ENCODE peak calls at places on chromosomes 3 and 15, in four cellular contexts. One of them, this sample, is unnamed.

GRCh38 chr3:100740207-100740606 is 30.9 kb downstream of the TFG start:
- DNase-seq in foreskin fibroblast: no peak
- DNase-seq in neural crest cell: no peak
- DNase-seq in HTR-8/SVneo: no peak
- DNase-seq in this sample: no peak

GRCh38 chr3:152524198-152525140 is 255.7 kb downstream of the MBNL1 start:
- DNase-seq in HTR-8/SVneo: peak
- DNase-seq in foreskin fibroblast: peak
- DNase-seq in neural crest cell: peak
- DNase-seq in this sample: no peak

GRCh38 chr15:93029613-93030429 is 59.2 kb downstream of the RGMA start:
- DNase-seq in foreskin fibroblast: peak
- DNase-seq in neural crest cell: no peak
- DNase-seq in HTR-8/SVneo: no peak
- DNase-seq in this sample: no peak

GRCh38 chr3:169596126-169596525 is 67.4 kb downstream of the MECOM start:
- DNase-seq in foreskin fibroblast: no peak
- DNase-seq in neural crest cell: no peak
- DNase-seq in HTR-8/SVneo: no peak
- DNase-seq in this sample: no peak

GRCh38 chr3:106773795-106774194 is 603.4 kb upstream of the CCDC54 start:
- DNase-seq in neural crest cell: no peak
- DNase-seq in foreskin fibroblast: no peak
- DNase-seq in HTR-8/SVneo: no peak
- DNase-seq in this sample: no peak

GRCh38 chr3:128488995-128489859 is 3.8 kb downstream of the GATA2 start:
- DNase-seq in foreskin fibroblast: no peak
- DNase-seq in neural crest cell: no peak
- DNase-seq in HTR-8/SVneo: peak
- DNase-seq in this sample: no peak

GRCh38 chr15:55222588-55222987 is 25.8 kb upstream of the RSL24D1 start:
- DNase-seq in foreskin fibroblast: no peak
- DNase-seq in HTR-8/SVneo: no peak
- DNase-seq in neural crest cell: no peak
- DNase-seq in this sample: no peak

GRCh38 chr3:138418556-138419206 is 15.7 kb upstream of the ESYT3 start:
- DNase-seq in foreskin fibroblast: no peak
- DNase-seq in neural crest cell: no peak
- DNase-seq in HTR-8/SVneo: no peak
- DNase-seq in this sample: no peak

GRCh38 chr3:183475019-183475418 is 46.6 kb upstream of the MCF2L2 start:
- DNase-seq in foreskin fibroblast: no peak
- DNase-seq in neural crest cell: no peak
- DNase-seq in HTR-8/SVneo: no peak
- DNase-seq in this sample: no peak

GRCh38 chr3:110526732-110527727 is 544.6 kb upstream of the NECTIN3 start:
- DNase-seq in foreskin fibroblast: peak
- DNase-seq in neural crest cell: no peak
- DNase-seq in HTR-8/SVneo: peak
- DNase-seq in this sample: peak

GRCh38 chr3:50472958-50473357 is 30.5 kb downstream of the CACNA2D2 start:
- DNase-seq in neural crest cell: no peak
- DNase-seq in foreskin fibroblast: no peak
- DNase-seq in HTR-8/SVneo: no peak
- DNase-seq in this sample: no peak

GRCh38 chr3:69250014-69250413 is 127.6 kb upstream of the LMOD3 start:
- DNase-seq in foreskin fibroblast: no peak
- DNase-seq in neural crest cell: peak
- DNase-seq in HTR-8/SVneo: no peak
- DNase-seq in this sample: peak

GRCh38 chr3:39164414-39164813 is 11.0 kb upstream of the CSRNP1 start:
- DNase-seq in foreskin fibroblast: no peak
- DNase-seq in HTR-8/SVneo: no peak
- DNase-seq in neural crest cell: no peak
- DNase-seq in this sample: no peak

GRCh38 chr15:92521624-92522008 is 127.9 kb downstream of the ST8SIA2 start:
- DNase-seq in foreskin fibroblast: no peak
- DNase-seq in neural crest cell: peak
- DNase-seq in HTR-8/SVneo: peak
- DNase-seq in this sample: no peak

GRCh38 chr3:39132096-39133092 is 21.0 kb downstream of the CSRNP1 start:
- DNase-seq in foreskin fibroblast: no peak
- DNase-seq in neural crest cell: no peak
- DNase-seq in HTR-8/SVneo: no peak
- DNase-seq in this sample: no peak

GRCh38 chr3:183085634-183086390 is 13.5 kb downstream of the MCCC1 start:
- DNase-seq in foreskin fibroblast: no peak
- DNase-seq in HTR-8/SVneo: peak
- DNase-seq in neural crest cell: peak
- DNase-seq in this sample: no peak

GRCh38 chr3:72627276-72627675 is 221.0 kb downstream of the SHQ1 start:
- DNase-seq in HTR-8/SVneo: no peak
- DNase-seq in neural crest cell: no peak
- DNase-seq in foreskin fibroblast: no peak
- DNase-seq in this sample: no peak

GRCh38 chr15:74802862-74803447 is 9.7 kb upstream of the LMAN1L start:
- DNase-seq in neural crest cell: no peak
- DNase-seq in foreskin fibroblast: no peak
- DNase-seq in HTR-8/SVneo: no peak
- DNase-seq in this sample: no peak

GRCh38 chr3:194148383-194148782 is 12.4 kb downstream of the HES1 start:
- DNase-seq in foreskin fibroblast: no peak
- DNase-seq in HTR-8/SVneo: peak
- DNase-seq in neural crest cell: no peak
- DNase-seq in this sample: no peak

GRCh38 chr15:53434174-53434678 is 325.2 kb downstream of the WDR72 start:
- DNase-seq in foreskin fibroblast: no peak
- DNase-seq in HTR-8/SVneo: no peak
- DNase-seq in neural crest cell: no peak
- DNase-seq in this sample: no peak

GRCh38 chr15:78265752-78266224 is 1.4 kb downstream of the DNAJA4 start:
- DNase-seq in neural crest cell: no peak
- DNase-seq in HTR-8/SVneo: no peak
- DNase-seq in foreskin fibroblast: no peak
- DNase-seq in this sample: peak

GRCh38 chr15:40565333-40566238 is 744 bp upstream of the CCDC32 start:
- DNase-seq in HTR-8/SVneo: no peak
- DNase-seq in foreskin fibroblast: no peak
- DNase-seq in neural crest cell: no peak
- DNase-seq in this sample: no peak

GRCh38 chr3:143362115-143362992 is 242.8 kb downstream of the CHST2 start:
- DNase-seq in HTR-8/SVneo: no peak
- DNase-seq in neural crest cell: no peak
- DNase-seq in foreskin fibroblast: no peak
- DNase-seq in this sample: no peak

GRCh38 chr3:14730703-14731102 is 55.8 kb downstream of the C3orf20 start:
- DNase-seq in neural crest cell: no peak
- DNase-seq in foreskin fibroblast: no peak
- DNase-seq in HTR-8/SVneo: no peak
- DNase-seq in this sample: no peak

GRCh38 chr3:65305836-65306235 is 618.0 kb upstream of the ADAMTS9 start:
- DNase-seq in HTR-8/SVneo: no peak
- DNase-seq in neural crest cell: no peak
- DNase-seq in foreskin fibroblast: no peak
- DNase-seq in this sample: no peak

GRCh38 chr15:35973019-35973418 is 427.1 kb upstream of the DPH6 start:
- DNase-seq in neural crest cell: no peak
- DNase-seq in foreskin fibroblast: no peak
- DNase-seq in HTR-8/SVneo: no peak
- DNase-seq in this sample: no peak

This sample was measured in epithelial cell of proximal tubule.